ENCODE peak calls at places on chromosomes 3 and 15, in four cellular contexts. One of them, this sample, is unnamed.

GRCh38 chr3:53604232-53604631 is 109.8 kb downstream of the CACNA1D start:
- DNase-seq in stimulated activated naive CD8-positive, alpha-beta T cell treated with anti-CD3 and anti-CD28 coated beads, Interleukin-15, Interleukin-2, amounts not matched to agents 100 U/mL and 50 U/mL, for 24 hours: no peak
- DNase-seq in transverse colon: no peak
- DNase-seq in SHP77: no peak
- DNase-seq in this sample: no peak

GRCh38 chr3:141240290-141241247 is 8.9 kb downstream of the PXYLP1 start:
- DNase-seq in stimulated activated naive CD8-positive, alpha-beta T cell treated with anti-CD3 and anti-CD28 coated beads, Interleukin-15, Interleukin-2, amounts not matched to agents 100 U/mL and 50 U/mL, for 24 hours: no peak
- DNase-seq in transverse colon: no peak
- DNase-seq in SHP77: no peak
- DNase-seq in this sample: no peak

GRCh38 chr3:33099109-33099645 is 2.2 kb upstream of the GLB1 start:
- DNase-seq in stimulated activated naive CD8-positive, alpha-beta T cell treated with anti-CD3 and anti-CD28 coated beads, Interleukin-15, Interleukin-2, amounts not matched to agents 100 U/mL and 50 U/mL, for 24 hours: no peak
- DNase-seq in transverse colon: no peak
- DNase-seq in SHP77: no peak
- DNase-seq in this sample: no peak

GRCh38 chr3:186953011-186953487 is 22.7 kb downstream of the ST6GAL1 start:
- DNase-seq in stimulated activated naive CD8-positive, alpha-beta T cell treated with anti-CD3 and anti-CD28 coated beads, Interleukin-15, Interleukin-2, amounts not matched to agents 100 U/mL and 50 U/mL, for 24 hours: no peak
- DNase-seq in transverse colon: no peak
- DNase-seq in SHP77: no peak
- DNase-seq in this sample: no peak

GRCh38 chr3:127598841-127599570 is 795 bp downstream of the MCM2 start:
- DNase-seq in stimulated activated naive CD8-positive, alpha-beta T cell treated with anti-CD3 and anti-CD28 coated beads, Interleukin-15, Interleukin-2, amounts not matched to agents 100 U/mL and 50 U/mL, for 24 hours: no peak
- DNase-seq in transverse colon: no peak
- DNase-seq in SHP77: no peak
- DNase-seq in this sample: no peak

GRCh38 chr3:127172211-127172610 is 20.7 kb upstream of the PRR23E start:
- DNase-seq in stimulated activated naive CD8-positive, alpha-beta T cell treated with anti-CD3 and anti-CD28 coated beads, Interleukin-15, Interleukin-2, amounts not matched to agents 100 U/mL and 50 U/mL, for 24 hours: no peak
- DNase-seq in transverse colon: no peak
- DNase-seq in SHP77: no peak
- DNase-seq in this sample: no peak

GRCh38 chr15:81373996-81374395 is at the start of gene TMC3:
- DNase-seq in stimulated activated naive CD8-positive, alpha-beta T cell treated with anti-CD3 and anti-CD28 coated beads, Interleukin-15, Interleukin-2, amounts not matched to agents 100 U/mL and 50 U/mL, for 24 hours: no peak
- DNase-seq in transverse colon: no peak
- DNase-seq in SHP77: no peak
- DNase-seq in this sample: no peak

GRCh38 chr3:107269081-107269480 is 108.2 kb upstream of the CCDC54 start:
- DNase-seq in stimulated activated naive CD8-positive, alpha-beta T cell treated with anti-CD3 and anti-CD28 coated beads, Interleukin-15, Interleukin-2, amounts not matched to agents 100 U/mL and 50 U/mL, for 24 hours: no peak
- DNase-seq in transverse colon: no peak
- DNase-seq in SHP77: no peak
- DNase-seq in this sample: no peak

GRCh38 chr3:175187586-175187985 is 328.5 kb downstream of the NAALADL2 start:
- DNase-seq in stimulated activated naive CD8-positive, alpha-beta T cell treated with anti-CD3 and anti-CD28 coated beads, Interleukin-15, Interleukin-2, amounts not matched to agents 100 U/mL and 50 U/mL, for 24 hours: no peak
- DNase-seq in transverse colon: no peak
- DNase-seq in SHP77: no peak
- DNase-seq in this sample: no peak

GRCh38 chr3:69086133-69086722 is 1.5 kb downstream of the ARL6IP5 start:
- DNase-seq in stimulated activated naive CD8-positive, alpha-beta T cell treated with anti-CD3 and anti-CD28 coated beads, Interleukin-15, Interleukin-2, amounts not matched to agents 100 U/mL and 50 U/mL, for 24 hours: peak; percentile 87
- DNase-seq in transverse colon: peak; percentile 91
- DNase-seq in SHP77: peak; percentile 42
- DNase-seq in this sample: peak; percentile 90

GRCh38 chr3:144774897-144775296 is 803.3 kb downstream of the DIPK2A start:
- DNase-seq in stimulated activated naive CD8-positive, alpha-beta T cell treated with anti-CD3 and anti-CD28 coated beads, Interleukin-15, Interleukin-2, amounts not matched to agents 100 U/mL and 50 U/mL, for 24 hours: no peak
- DNase-seq in transverse colon: no peak
- DNase-seq in SHP77: no peak
- DNase-seq in this sample: no peak

GRCh38 chr3:195847061-195847950 is 35.6 kb upstream of the MUC4 start:
- DNase-seq in stimulated activated naive CD8-positive, alpha-beta T cell treated with anti-CD3 and anti-CD28 coated beads, Interleukin-15, Interleukin-2, amounts not matched to agents 100 U/mL and 50 U/mL, for 24 hours: no peak
- DNase-seq in transverse colon: peak; percentile 45
- DNase-seq in SHP77: no peak
- DNase-seq in this sample: no peak

GRCh38 chr3:119589087-119589773 is 8.5 kb upstream of the PLA1A start:
- DNase-seq in stimulated activated naive CD8-positive, alpha-beta T cell treated with anti-CD3 and anti-CD28 coated beads, Interleukin-15, Interleukin-2, amounts not matched to agents 100 U/mL and 50 U/mL, for 24 hours: no peak
- DNase-seq in transverse colon: no peak
- DNase-seq in SHP77: no peak
- DNase-seq in this sample: no peak

GRCh38 chr3:195838714-195839113 is 27.0 kb upstream of the MUC4 start:
- DNase-seq in stimulated activated naive CD8-positive, alpha-beta T cell treated with anti-CD3 and anti-CD28 coated beads, Interleukin-15, Interleukin-2, amounts not matched to agents 100 U/mL and 50 U/mL, for 24 hours: no peak
- DNase-seq in transverse colon: no peak
- DNase-seq in SHP77: no peak
- DNase-seq in this sample: no peak

GRCh38 chr3:118688396-118688884 is 346.2 kb downstream of the IGSF11 start:
- DNase-seq in stimulated activated naive CD8-positive, alpha-beta T cell treated with anti-CD3 and anti-CD28 coated beads, Interleukin-15, Interleukin-2, amounts not matched to agents 100 U/mL and 50 U/mL, for 24 hours: no peak
- DNase-seq in transverse colon: no peak
- DNase-seq in SHP77: no peak
- DNase-seq in this sample: no peak

GRCh38 chr3:5314897-5315296 is 127.4 kb downstream of the EDEM1 start:
- DNase-seq in stimulated activated naive CD8-positive, alpha-beta T cell treated with anti-CD3 and anti-CD28 coated beads, Interleukin-15, Interleukin-2, amounts not matched to agents 100 U/mL and 50 U/mL, for 24 hours: no peak
- DNase-seq in transverse colon: no peak
- DNase-seq in SHP77: no peak
- DNase-seq in this sample: no peak

GRCh38 chr15:49831206-49831965 is 210.5 kb downstream of the DTWD1 start:
- DNase-seq in stimulated activated naive CD8-positive, alpha-beta T cell treated with anti-CD3 and anti-CD28 coated beads, Interleukin-15, Interleukin-2, amounts not matched to agents 100 U/mL and 50 U/mL, for 24 hours: no peak
- DNase-seq in transverse colon: no peak
- DNase-seq in SHP77: no peak
- DNase-seq in this sample: no peak